ENCODE peak calls at places on chromosomes 16 and 17, in four cellular contexts. F, Z, S and I are unnamed samples.

GRCh38 chr17:1485311-1485747 is 7.2 kb downstream of the MYO1C start:
- DNase-seq in F (peak), Z (no peak), S (no peak), I (no peak)

GRCh38 chr17:79066963-79067362 is 7.7 kb upstream of the ENGASE start:
- DNase-seq in F (peak), Z (no peak), S (no peak), I (no peak)

GRCh38 chr17:19646788-19647696 is 1.5 kb upstream of the ALDH3A2 start:
- DNase-seq in F (no peak), Z (no peak), S (no peak), I (no peak)

GRCh38 chr17:74290340-74290739 is 16.3 kb downstream of the DNAI2 start:
- DNase-seq in F (no peak), Z (no peak), S (no peak), I (no peak)

GRCh38 chr17:65078441-65079160 is 22.1 kb upstream of the GNA13 start:
- DNase-seq in F (no peak), Z (no peak), S (no peak), I (no peak)

GRCh38 chr16:87918866-87919680 is 17.3 kb downstream of the CA5A start:
- DNase-seq in F (peak), Z (no peak), S (no peak), I (no peak)

GRCh38 chr16:60346256-60346655 is 1612.1 kb upstream of the GOT2 start:
- DNase-seq in F (no peak), Z (no peak), S (no peak), I (no peak)

GRCh38 chr17:64306850-64307463 is 43.9 kb upstream of the TEX2 start:
- DNase-seq in F (peak), Z (peak), S (no peak), I (peak)

GRCh38 chr16:50467943-50468748 is 80.0 kb upstream of the NKD1 start:
- DNase-seq in F (no peak), Z (no peak), S (no peak), I (no peak)

GRCh38 chr16:47359478-47359877 is 101.4 kb downstream of the ITFG1 start:
- DNase-seq in F (no peak), Z (no peak), S (no peak), I (no peak)

GRCh38 chr17:77280304-77280910 is 139.6 kb downstream of the SEC14L1 start:
- DNase-seq in F (no peak), Z (no peak), S (no peak), I (no peak)

GRCh38 chr16:70793851-70794502 is 7.0 kb downstream of the VAC14 start:
- DNase-seq in F (no peak), Z (no peak), S (no peak), I (no peak)

GRCh38 chr17:47305302-47305923 is 18.3 kb upstream of the EFCAB13 start:
- DNase-seq in F (no peak), Z (no peak), S (no peak), I (no peak)